ENCODE peak calls at places on chromosomes 6 and 20, in four cellular contexts. One of them, this sample, is unnamed.

GRCh38 chr6:93318127-93318526 is 101.2 kb downstream of the EPHA7 start:
- DNase-seq in CD8-positive, alpha-beta T cell: no peak
- DNase-seq in fibroblast of lung: no peak
- DNase-seq in AG04450: no peak
- DNase-seq in this sample: no peak

GRCh38 chr6:124854338-124854922 is 107.8 kb upstream of the RNF217 start:
- DNase-seq in AG04450: no peak
- DNase-seq in CD8-positive, alpha-beta T cell: no peak
- DNase-seq in fibroblast of lung: peak; percentile 34
- DNase-seq in this sample: no peak

GRCh38 chr6:81735756-81736380 is 16.6 kb downstream of the TENT5A start:
- DNase-seq in CD8-positive, alpha-beta T cell: no peak
- DNase-seq in AG04450: no peak
- DNase-seq in fibroblast of lung: no peak
- DNase-seq in this sample: no peak

GRCh38 chr20:36575066-36575743 is 1.8 kb downstream of the TGIF2 start:
- DNase-seq in fibroblast of lung: peak; percentile 45
- DNase-seq in CD8-positive, alpha-beta T cell: peak; percentile 21
- DNase-seq in AG04450: no peak
- DNase-seq in this sample: peak; percentile 87

GRCh38 chr20:61901421-61902212 is 164.1 kb downstream of the TAF4 start:
- DNase-seq in CD8-positive, alpha-beta T cell: no peak
- DNase-seq in fibroblast of lung: no peak
- DNase-seq in AG04450: no peak
- DNase-seq in this sample: no peak

GRCh38 chr20:2984956-2985661 is 58.3 kb upstream of the GNRH2 start:
- DNase-seq in CD8-positive, alpha-beta T cell: no peak
- DNase-seq in AG04450: peak; percentile 32
- DNase-seq in fibroblast of lung: peak; percentile 57
- DNase-seq in this sample: peak; percentile 58

GRCh38 chr20:50815162-50815989 is 20.5 kb downstream of the BCAS4 start:
- DNase-seq in CD8-positive, alpha-beta T cell: no peak
- DNase-seq in fibroblast of lung: peak; percentile 71
- DNase-seq in AG04450: peak; percentile 70
- DNase-seq in this sample: peak; percentile 46

GRCh38 chr20:63475209-63475608 is 2.8 kb upstream of the KCNQ2 start:
- DNase-seq in CD8-positive, alpha-beta T cell: no peak
- DNase-seq in AG04450: no peak
- DNase-seq in fibroblast of lung: peak; percentile 6
- DNase-seq in this sample: peak; percentile 45

GRCh38 chr6:23621026-23621425 is 505.0 kb upstream of the NRSN1 start:
- DNase-seq in AG04450: no peak
- DNase-seq in fibroblast of lung: peak; percentile 72
- DNase-seq in CD8-positive, alpha-beta T cell: no peak
- DNase-seq in this sample: peak; percentile 1

GRCh38 chr6:95227301-95227700 is 350.0 kb upstream of the MANEA start:
- DNase-seq in fibroblast of lung: no peak
- DNase-seq in CD8-positive, alpha-beta T cell: no peak
- DNase-seq in AG04450: no peak
- DNase-seq in this sample: no peak

GRCh38 chr6:28252507-28252975 is 472 bp upstream of the ZKSCAN4 start:
- DNase-seq in CD8-positive, alpha-beta T cell: no peak
- DNase-seq in fibroblast of lung: no peak
- DNase-seq in AG04450: no peak
- DNase-seq in this sample: no peak

GRCh38 chr6:8229913-8230312 is 127.6 kb upstream of the EEF1E1 start:
- DNase-seq in AG04450: no peak
- DNase-seq in CD8-positive, alpha-beta T cell: no peak
- DNase-seq in fibroblast of lung: no peak
- DNase-seq in this sample: no peak

GRCh38 chr6:19991176-19991575 is 154.0 kb downstream of the ID4 start:
- DNase-seq in CD8-positive, alpha-beta T cell: no peak
- DNase-seq in fibroblast of lung: no peak
- DNase-seq in AG04450: no peak
- DNase-seq in this sample: no peak

GRCh38 chr6:79515436-79515835 is 21.8 kb downstream of the LCA5 start:
- DNase-seq in AG04450: no peak
- DNase-seq in fibroblast of lung: no peak
- DNase-seq in CD8-positive, alpha-beta T cell: no peak
- DNase-seq in this sample: no peak

GRCh38 chr20:8930691-8931090 is 138.2 kb upstream of the PLCB4 start:
- DNase-seq in CD8-positive, alpha-beta T cell: no peak
- DNase-seq in fibroblast of lung: no peak
- DNase-seq in AG04450: no peak
- DNase-seq in this sample: no peak

GRCh38 chr6:45185403-45186251 is 142.5 kb upstream of the RUNX2 start:
- DNase-seq in fibroblast of lung: no peak
- DNase-seq in CD8-positive, alpha-beta T cell: peak; percentile 11
- DNase-seq in AG04450: no peak
- DNase-seq in this sample: no peak

GRCh38 chr6:89977808-89978748 is 83.8 kb downstream of the GJA10 start:
- DNase-seq in CD8-positive, alpha-beta T cell: no peak
- DNase-seq in fibroblast of lung: peak; percentile 99
- DNase-seq in AG04450: peak; percentile 69
- DNase-seq in this sample: no peak

GRCh38 chr6:84428300-84428907 is 201.0 kb upstream of the CEP162 start:
- DNase-seq in CD8-positive, alpha-beta T cell: no peak
- DNase-seq in AG04450: no peak
- DNase-seq in fibroblast of lung: peak; percentile 71
- DNase-seq in this sample: peak; percentile 38

GRCh38 chr6:4703367-4703766 is 72.8 kb upstream of the CDYL start:
- DNase-seq in fibroblast of lung: no peak
- DNase-seq in CD8-positive, alpha-beta T cell: no peak
- DNase-seq in AG04450: no peak
- DNase-seq in this sample: no peak

GRCh38 chr6:54801669-54802068 is 44.9 kb upstream of the FAM83B start:
- DNase-seq in AG04450: peak; percentile 63
- DNase-seq in CD8-positive, alpha-beta T cell: no peak
- DNase-seq in fibroblast of lung: peak; percentile 96
- DNase-seq in this sample: no peak

GRCh38 chr6:98769546-98769945 is 64.8 kb upstream of the POU3F2 start:
- DNase-seq in CD8-positive, alpha-beta T cell: no peak
- DNase-seq in fibroblast of lung: no peak
- DNase-seq in AG04450: no peak
- DNase-seq in this sample: peak; percentile 5

GRCh38 chr20:62452475-62453095 is 23.2 kb downstream of the GATA5 start:
- DNase-seq in CD8-positive, alpha-beta T cell: no peak
- DNase-seq in AG04450: no peak
- DNase-seq in fibroblast of lung: no peak
- DNase-seq in this sample: no peak

GRCh38 chr20:4026093-4026601 is 10.8 kb upstream of the RNF24 start:
- DNase-seq in CD8-positive, alpha-beta T cell: no peak
- DNase-seq in fibroblast of lung: peak; percentile 83
- DNase-seq in AG04450: peak; percentile 68
- DNase-seq in this sample: peak; percentile 81

GRCh38 chr6:134951494-134952263 is 1.8 kb upstream of the ALDH8A1 start:
- DNase-seq in AG04450: no peak
- DNase-seq in CD8-positive, alpha-beta T cell: no peak
- DNase-seq in fibroblast of lung: no peak
- DNase-seq in this sample: no peak

GRCh38 chr6:81216668-81217067 is 535.8 kb downstream of the TENT5A start:
- DNase-seq in CD8-positive, alpha-beta T cell: no peak
- DNase-seq in AG04450: no peak
- DNase-seq in fibroblast of lung: no peak
- DNase-seq in this sample: no peak

GRCh38 chr6:75863001-75863400 is 114.0 kb downstream of the MYO6 start:
- DNase-seq in fibroblast of lung: no peak
- DNase-seq in AG04450: no peak
- DNase-seq in CD8-positive, alpha-beta T cell: no peak
- DNase-seq in this sample: no peak

GRCh38 chr20:34516874-34517542 is 786 bp downstream of the DYNLRB1 start:
- DNase-seq in CD8-positive, alpha-beta T cell: peak; percentile 35
- DNase-seq in AG04450: no peak
- DNase-seq in fibroblast of lung: peak; percentile 3
- DNase-seq in this sample: peak; percentile 43

GRCh38 chr6:45416700-45417099 is 39.0 kb upstream of the SUPT3H start:
- DNase-seq in fibroblast of lung: no peak
- DNase-seq in AG04450: no peak
- DNase-seq in CD8-positive, alpha-beta T cell: no peak
- DNase-seq in this sample: no peak

GRCh38 chr6:143811492-143812157 is 31.5 kb upstream of the LTV1 start:
- DNase-seq in AG04450: no peak
- DNase-seq in fibroblast of lung: no peak
- DNase-seq in CD8-positive, alpha-beta T cell: no peak
- DNase-seq in this sample: no peak

DNA sequence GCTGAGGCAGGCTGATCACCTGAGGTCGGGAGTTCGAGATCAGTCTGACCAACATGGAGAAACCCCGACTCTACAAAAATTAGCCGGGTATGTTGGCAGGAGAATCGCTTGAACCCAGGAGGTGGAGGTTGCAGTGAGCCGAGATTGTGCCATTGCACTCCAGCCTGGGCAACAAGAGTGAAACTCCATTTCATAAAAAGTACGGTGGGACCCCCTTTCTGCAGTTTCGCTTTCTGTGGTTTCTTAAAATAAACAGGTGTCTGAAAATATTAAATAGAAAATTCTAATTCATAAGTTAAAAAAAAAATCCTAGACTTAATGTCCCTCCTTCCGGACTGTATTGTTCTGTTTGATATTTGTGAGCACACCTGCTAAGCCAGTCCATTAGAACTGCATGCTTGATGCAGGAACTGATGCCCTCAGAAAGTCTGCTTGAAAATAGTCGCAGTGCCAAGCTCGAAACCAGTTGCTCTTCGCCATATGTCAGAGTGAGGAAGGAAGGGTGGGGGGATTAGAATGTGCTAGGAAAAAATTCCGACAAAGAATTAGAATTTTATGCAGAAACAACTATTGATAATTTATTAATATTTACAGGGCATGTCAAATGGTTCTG is 85.9 kb downstream of the JARID2 start:
- DNase-seq in CD8-positive, alpha-beta T cell: no peak
- DNase-seq in AG04450: no peak
- DNase-seq in fibroblast of lung: no peak
- DNase-seq in this sample: no peak
- H3K4me3 ChIP-seq in CD8-positive, alpha-beta T cell: no peak overlapping the region
- H3K4me3 ChIP-seq in AG04450: no peak overlapping the region
- H3K4me3 ChIP-seq in fibroblast of lung: no peak overlapping the region
- H3K4me3 ChIP-seq in this sample: no peak overlapping the region

GRCh38 chr20:48750941-48751620 is 76.7 kb downstream of the PREX1 start:
- DNase-seq in AG04450: no peak
- DNase-seq in CD8-positive, alpha-beta T cell: peak; percentile 64
- DNase-seq in fibroblast of lung: no peak
- DNase-seq in this sample: no peak

GRCh38 chr20:48748556-48748955 is 79.2 kb downstream of the PREX1 start:
- DNase-seq in CD8-positive, alpha-beta T cell: no peak
- DNase-seq in AG04450: no peak
- DNase-seq in fibroblast of lung: no peak
- DNase-seq in this sample: no peak

GRCh38 chr20:48751871-48752270 is 75.9 kb downstream of the PREX1 start:
- DNase-seq in AG04450: no peak
- DNase-seq in fibroblast of lung: no peak
- DNase-seq in CD8-positive, alpha-beta T cell: no peak
- DNase-seq in this sample: no peak

GRCh38 chr20:48749437-48749836 is 78.4 kb downstream of the PREX1 start:
- DNase-seq in fibroblast of lung: no peak
- DNase-seq in CD8-positive, alpha-beta T cell: no peak
- DNase-seq in AG04450: no peak
- DNase-seq in this sample: no peak

DNA sequence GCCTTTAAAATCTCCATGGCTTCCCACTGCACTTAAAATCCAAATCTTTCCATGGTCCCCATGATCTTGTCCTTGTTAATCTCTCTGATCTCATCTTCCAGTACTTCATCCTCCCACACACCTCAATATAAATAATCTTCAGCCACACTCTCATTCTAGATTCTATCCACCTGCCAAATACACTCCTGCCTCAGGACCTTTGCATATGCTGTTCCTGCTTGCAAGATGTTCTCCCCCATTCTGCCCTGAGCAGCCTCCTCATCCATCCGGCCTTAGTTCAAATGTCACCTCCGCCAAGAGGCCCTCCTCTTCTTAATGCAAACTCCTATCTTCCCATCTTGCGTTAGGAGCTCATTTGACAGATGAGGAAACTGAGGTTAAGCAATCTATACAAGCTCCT is 77.4 kb downstream of the PREX1 start:
- DNase-seq in AG04450: no peak
- DNase-seq in CD8-positive, alpha-beta T cell: no peak
- DNase-seq in fibroblast of lung: no peak
- DNase-seq in this sample: no peak
- H3K4me3 ChIP-seq in AG04450: no peak overlapping the region
- H3K4me3 ChIP-seq in CD8-positive, alpha-beta T cell: no peak overlapping the region
- H3K4me3 ChIP-seq in fibroblast of lung: no peak overlapping the region
- H3K4me3 ChIP-seq in this sample: no peak overlapping the region

DNA sequence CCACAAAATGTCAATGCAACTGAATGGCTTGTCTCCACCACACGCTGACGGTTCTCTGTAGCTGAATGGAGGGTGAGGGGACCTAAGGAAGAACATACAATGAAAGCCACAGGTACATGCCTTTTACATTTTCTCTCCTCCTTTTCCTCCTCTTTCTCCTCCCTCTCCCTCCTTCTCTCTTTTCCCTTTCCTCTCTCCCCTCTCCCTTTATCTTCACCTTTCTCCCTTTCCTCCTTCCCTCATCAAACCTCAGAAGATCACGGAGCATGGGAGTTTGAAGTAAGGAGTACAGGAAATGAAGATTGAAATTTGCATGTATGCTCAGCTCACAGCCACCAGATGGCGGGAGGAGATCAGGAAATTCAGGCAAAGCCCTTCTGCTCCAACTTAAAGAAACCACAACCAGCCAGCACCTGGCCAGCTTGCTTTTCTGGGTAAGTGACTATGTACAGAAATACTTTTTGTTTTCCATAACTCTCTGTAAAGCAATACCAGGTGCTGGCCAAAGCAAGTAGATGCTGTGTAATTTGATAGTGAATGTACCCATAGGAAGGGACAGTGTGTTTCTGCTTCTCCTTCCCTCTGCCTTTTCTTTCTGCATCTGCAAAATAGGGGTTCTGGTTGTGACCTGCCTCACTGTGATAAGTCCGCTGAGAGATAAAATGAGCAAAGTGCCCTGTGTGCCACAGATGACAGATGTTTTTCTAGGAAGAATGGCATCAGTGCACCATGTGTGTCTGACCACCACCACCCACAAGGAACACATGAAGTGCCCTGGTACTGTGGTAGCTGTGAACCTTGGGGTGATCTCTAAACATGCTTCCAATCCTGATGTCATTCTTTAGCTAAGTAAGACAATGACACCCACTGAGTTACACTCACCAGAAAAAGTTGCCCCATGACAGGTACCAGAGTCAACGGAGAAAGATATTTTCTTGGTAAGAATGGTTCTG is 18.6 kb upstream of the FOXO3 start:
- DNase-seq in AG04450: peak; percentile 79
- DNase-seq in fibroblast of lung: peak; percentile 87
- DNase-seq in CD8-positive, alpha-beta T cell: peak; percentile 67
- DNase-seq in this sample: peak; percentile 44
- H3K4me3 ChIP-seq in AG04450: no peak overlapping the region
- H3K4me3 ChIP-seq in fibroblast of lung: no peak overlapping the region
- H3K4me3 ChIP-seq in CD8-positive, alpha-beta T cell: no peak overlapping the region
- H3K4me3 ChIP-seq in this sample: no peak overlapping the region

GRCh38 chr6:160321729-160322505 is 26.3 kb upstream of the SLC22A3 start:
- DNase-seq in CD8-positive, alpha-beta T cell: no peak
- DNase-seq in AG04450: no peak
- DNase-seq in fibroblast of lung: no peak
- DNase-seq in this sample: no peak
- H3K4me3 ChIP-seq in CD8-positive, alpha-beta T cell: no peak overlapping the region
- H3K4me3 ChIP-seq in AG04450: no peak overlapping the region
- H3K4me3 ChIP-seq in fibroblast of lung: no peak overlapping the region
- H3K4me3 ChIP-seq in this sample: no peak overlapping the region